ENCODE peak calls at places on chromosomes 16 and 17, in five cellular contexts. R, P, C, G and J are unnamed samples. For H3K4me1, the result is how much of the 10 kb centered on the place peaks cover.

GRCh38 chr17:151886-152859 is 14.8 kb downstream of the SCGB1C2 start:
- DNase-seq in P (no peak), C (no peak), R (peak), G (no peak), J (no peak)

GRCh38 chr16:16025214-16025968 is 76.0 kb downstream of the ABCC1 start:
- DNase-seq in R (no peak), C (peak), P (no peak), G (no peak), J (no peak)

GRCh38 chr16:84616515-84616914 is 1.4 kb downstream of the COTL1 start:
- DNase-seq in C (no peak), P (no peak), R (no peak), G (peak), J (no peak)

GRCh38 chr16:495127-495748 is 32.3 kb upstream of the CAPN15 start:
- DNase-seq in P (peak), C (no peak), R (no peak), G (no peak), J (no peak)

GRCh38 chr16:77424841-77425604 is 9.8 kb downstream of the ADAMTS18 start:
- DNase-seq in C (no peak), G (no peak), R (no peak), P (no peak), J (no peak)

GRCh38 chr16:23373436-23374219 is 71.5 kb downstream of the SCNN1B start:
- DNase-seq in P (no peak), C (no peak), G (no peak), R (no peak), J (no peak)

GRCh38 chr17:3002538-3003301 is 60.7 kb downstream of the OR1D5 start:
- DNase-seq in C (no peak), R (no peak), G (no peak), P (no peak), J (no peak)

GRCh38 chr17:15919466-15919865 is 25.5 kb upstream of the ADORA2B start:
- DNase-seq in R (no peak), P (no peak), C (no peak), G (no peak), J (no peak)

GRCh38 chr16:16985707-16986106 is 485.1 kb downstream of the XYLT1 start:
- DNase-seq in G (no peak), R (no peak), C (no peak), P (no peak), J (no peak)

GRCh38 chr16:17194190-17194780 is 276.5 kb downstream of the XYLT1 start:
- DNase-seq in R (peak), G (no peak), P (peak), C (peak), J (no peak)

GRCh38 chr16:57666353-57667068 is 1.6 kb upstream of the ADGRG3 start:
- DNase-seq in C (no peak), P (peak), G (no peak), R (no peak), J (no peak)

GRCh38 chr17:35291802-35292201 is 48.9 kb downstream of the SLFN5 start:
- DNase-seq in C (no peak), G (no peak), R (no peak), P (peak), J (no peak)

GRCh38 chr16:75108792-75109731 is 7.5 kb downstream of the LDHD start:
- DNase-seq in C (peak), P (no peak), G (peak), R (peak), J (peak)

GRCh38 chr17:41811549-41812175 is at the start of gene P3H4:
- DNase-seq in P (peak), G (peak), C (peak), R (peak), J (peak)

GRCh38 chr16:56889206-56889605 is 24.2 kb downstream of the SLC12A3 start:
- DNase-seq in R (no peak), G (no peak), C (no peak), P (no peak), J (no peak)

GRCh38 chr16:19879241-19879792 is 5.3 kb downstream of the GPRC5B start:
- DNase-seq in G (no peak), P (peak), C (peak), R (peak), J (peak)

GRCh38 chr17:48568499-48569259 is 9.5 kb downstream of the HOXB4 start:
- DNase-seq in R (no peak), P (no peak), G (no peak), C (no peak), J (no peak)

GRCh38 chr17:50299776-50300175 is 25.5 kb downstream of the TMEM92 start:
- DNase-seq in G (no peak), P (no peak), R (no peak), C (no peak), J (no peak)

GRCh38 chr17:58352843-58353719 is 1.1 kb upstream of the SUPT4H1 start:
- DNase-seq in R (peak), C (peak), P (no peak), G (no peak), J (no peak)

GRCh38 chr17:51765558-51766145 is 392.9 kb downstream of the CA10 start:
- DNase-seq in P (no peak), C (no peak), G (no peak), R (no peak), J (no peak)

GRCh38 chr17:82795615-82796014 is 43.8 kb downstream of the TBCD start:
- DNase-seq in G (no peak), C (no peak), P (no peak), R (no peak), J (no peak)

GRCh38 chr17:64653325-64653984 is 8.7 kb downstream of the SMURF2 start:
- DNase-seq in P (peak), R (no peak), G (no peak), C (no peak), J (peak)

GRCh38 chr17:58060596-58061191 is 22.5 kb upstream of the DYNLL2 start:
- DNase-seq in P (no peak), R (no peak), C (peak), G (no peak), J (peak)

GRCh38 chr17:75695141-75695829 is 26.0 kb upstream of the ITGB4 start:
- DNase-seq in G (no peak), P (no peak), C (no peak), R (no peak), J (peak)

GRCh38 chr17:75694536-75694935 is 26.7 kb upstream of the ITGB4 start:
- DNase-seq in R (peak), G (no peak), C (no peak), P (no peak), J (no peak)

GRCh38 chr17:75695830-75696271 is 25.4 kb upstream of the ITGB4 start:
- DNase-seq in R (peak), P (no peak), C (peak), G (no peak), J (no peak)

GRCh38 chr17:75698659-75699058 is 22.6 kb upstream of the ITGB4 start:
- DNase-seq in R (no peak), P (no peak), C (no peak), G (no peak), J (no peak)

DNA sequence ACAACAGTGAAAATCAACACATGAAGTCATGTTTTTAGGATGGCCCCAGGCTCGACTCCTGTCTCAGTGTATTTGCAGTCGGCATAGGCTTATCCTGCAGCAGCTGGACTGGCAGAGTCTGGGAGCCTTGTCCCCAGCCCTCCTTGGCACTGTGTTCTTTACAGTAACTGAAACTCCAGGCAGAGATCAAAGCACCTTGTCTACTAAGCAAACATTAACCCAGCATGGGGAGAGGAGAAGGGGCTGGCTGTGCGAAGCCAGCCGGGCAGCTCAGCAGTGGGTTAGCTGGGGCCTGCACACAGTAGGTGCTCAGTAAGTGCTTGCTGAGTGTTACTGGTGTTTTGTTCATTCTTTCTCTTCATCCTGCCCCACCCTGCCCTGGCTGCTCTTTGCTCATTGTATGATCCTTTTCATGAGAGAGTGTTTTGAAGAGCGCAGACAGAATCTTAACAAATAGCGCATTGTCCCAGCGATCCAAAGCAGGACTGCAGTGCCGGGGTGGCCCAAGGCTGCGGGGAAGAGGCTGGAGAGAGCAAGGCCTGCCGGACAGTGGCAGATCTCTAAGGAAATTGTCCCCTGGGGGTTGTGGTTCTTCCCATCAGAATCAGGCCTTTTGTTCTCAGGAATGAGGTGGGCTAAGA is 23.5 kb upstream of the ITGB4 start:
- DNase-seq in C (no peak), G (peak), P (no peak), R (no peak), J (no peak)
- H3K27ac ChIP-seq in C (peak), G (peak), P (peak), R (peak), J (peak)

GRCh38 chr17:56096026-56096807 is 57.1 kb upstream of the ANKFN1 start:
- DNase-seq in G (no peak), R (no peak), P (no peak), C (no peak), J (no peak)
- H3K4me1 ChIP-seq in G (under half), R (under half), P (under half), C (under half), J (under half)

GRCh38 chr16:79150128-79150527 is 450.4 kb downstream of the MAF start:
- DNase-seq in R (no peak), C (no peak), P (no peak), G (no peak), J (no peak)
- H3K27ac ChIP-seq in R (no peak), C (no peak), P (no peak), G (no peak), J (no peak)

GRCh38 chr17:79530361-79531105 is 80.3 kb downstream of the RBFOX3 start:
- DNase-seq in G (no peak), C (no peak), P (no peak), R (peak), J (no peak)
- H3K4me1 ChIP-seq in G (under half), C (under half), P (under half), R (under half), J (under half)

GRCh38 chr16:27254262-27254811 is 14.2 kb downstream of the NSMCE1 start:
- DNase-seq in P (no peak), R (no peak), C (no peak), G (no peak), J (no peak)
- H3K27ac ChIP-seq in P (no peak), R (no peak), C (peak), G (peak), J (no peak)

GRCh38 chr16:87957296-87958069 is 6.2 kb downstream of the BANP start:
- DNase-seq in C (no peak), R (no peak), G (peak), P (no peak), J (no peak)

GRCh38 chr16:87956169-87956770 is 5.0 kb downstream of the BANP start:
- DNase-seq in G (peak), C (peak), R (no peak), P (no peak), J (no peak)

GRCh38 chr16:87958632-87959031 is 7.4 kb downstream of the BANP start:
- DNase-seq in C (no peak), P (no peak), G (no peak), R (no peak), J (no peak)

GRCh38 chr16:87955302-87956168 is 4.3 kb downstream of the BANP start:
- DNase-seq in R (no peak), G (peak), P (no peak), C (no peak), J (no peak)

GRCh38 chr16:87956771-87957279 is 5.6 kb downstream of the BANP start:
- DNase-seq in R (no peak), P (no peak), C (no peak), G (peak), J (no peak)
- H3K4me1 ChIP-seq in R (under half), P (under half), C (half or more), G (under half), J (under half)

DNA sequence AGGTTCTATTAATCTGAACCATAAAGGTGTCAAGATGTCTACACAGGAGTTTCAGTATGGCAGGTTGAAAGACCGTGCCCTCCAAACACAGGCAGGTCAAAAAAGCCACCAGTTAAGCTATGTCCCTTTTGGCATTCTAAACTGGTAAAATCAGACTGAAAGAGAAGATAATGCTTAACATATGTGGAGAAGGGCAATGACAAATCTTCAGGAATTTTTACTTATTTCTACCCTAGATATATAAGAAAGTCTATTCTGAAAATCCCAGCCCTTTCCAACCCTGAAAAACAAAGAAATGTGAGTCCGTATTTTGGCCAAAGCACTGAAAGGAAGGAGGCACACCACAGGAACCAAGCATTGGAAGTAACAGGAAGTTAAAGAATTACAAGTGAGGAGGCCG is 16.5 kb downstream of the AP1G1 start:
- DNase-seq in P (no peak), C (no peak), R (no peak), G (no peak), J (no peak)
- H3K27ac ChIP-seq in P (no peak), C (no peak), R (no peak), G (no peak), J (no peak)

GRCh38 chr17:43021739-43022512 is at the start of gene VAT1:
- DNase-seq in C (peak), R (peak), G (peak), P (peak), J (no peak)

GRCh38 chr17:43020789-43021738 is 1.1 kb downstream of the VAT1 start:
- DNase-seq in G (peak), C (peak), R (peak), P (peak), J (peak)

GRCh38 chr17:43018932-43019331 is 3.3 kb downstream of the VAT1 start:
- DNase-seq in R (no peak), G (no peak), P (no peak), C (no peak), J (no peak)

GRCh38 chr17:43019418-43019817 is 2.8 kb downstream of the VAT1 start:
- DNase-seq in P (no peak), C (no peak), G (no peak), R (no peak), J (no peak)

GRCh38 chr17:43020030-43020621 is 2.1 kb downstream of the VAT1 start:
- DNase-seq in R (no peak), C (peak), P (no peak), G (no peak), J (no peak)
- H3K4me1 ChIP-seq in R (under half), C (half or more), P (under half), G (under half), J (under half)

GRCh38 chr17:74147436-74147835 is 56.0 kb upstream of the RPL38 start:
- DNase-seq in P (no peak), G (no peak), C (no peak), R (no peak), J (no peak)
- H3K27ac ChIP-seq in P (no peak), G (no peak), C (no peak), R (no peak), J (no peak)